ENCODE peak calls at places on chromosomes 1 and 21, in four cellular contexts. Y is GM12891, O is H1, K is HepG2. S is an unnamed sample.

GRCh38 chr1:178536329-178536728 is 23.4 kb downstream of the TEX35 start:
- DNase-seq in Y (no peak), O (no peak), K (no peak), S (no peak)

GRCh38 chr21:38254970-38255369 is 1.8 kb upstream of the KCNJ15 start:
- DNase-seq in Y (no peak), O (no peak), K (no peak), S (no peak)

GRCh38 chr1:212686591-212686990 is 13.0 kb downstream of the BATF3 start:
- DNase-seq in Y (no peak), O (no peak), K (no peak), S (no peak)

GRCh38 chr1:231395051-231395995 is 26.8 kb downstream of the EGLN1 start:
- DNase-seq in Y (no peak), O (no peak), K (peak), S (no peak)

GRCh38 chr1:18919949-18920348 is 17.6 kb upstream of the ALDH4A1 start:
- DNase-seq in Y (no peak), O (no peak), K (no peak), S (no peak)

GRCh38 chr1:112359961-112360767 is 35.9 kb upstream of the CTTNBP2NL start:
- DNase-seq in Y (no peak), O (no peak), K (peak), S (no peak)

GRCh38 chr1:160363010-160363409 is 3.9 kb upstream of the NHLH1 start:
- DNase-seq in Y (no peak), O (no peak), K (no peak), S (no peak)

GRCh38 chr1:32709075-32709474 is 6.5 kb upstream of the SYNC start:
- DNase-seq in Y (no peak), O (no peak), K (no peak), S (no peak)

GRCh38 chr1:93442276-93442675 is 5.6 kb upstream of the FNBP1L start:
- DNase-seq in Y (no peak), O (no peak), K (no peak), S (no peak)

GRCh38 chr21:42010507-42011493 is 640 bp upstream of the ZBTB21 start:
- DNase-seq in Y (no peak), O (no peak), K (peak), S (peak)

GRCh38 chr1:95098196-95098595 is 19.0 kb upstream of the TLCD4 start:
- DNase-seq in Y (no peak), O (no peak), K (no peak), S (no peak)

GRCh38 chr1:56799605-56800398 is 19.4 kb downstream of the FYB2 start:
- DNase-seq in Y (no peak), O (no peak), K (no peak), S (no peak)

GRCh38 chr1:111358964-111359363 is 68.3 kb downstream of the CHIA start:
- DNase-seq in Y (no peak), O (no peak), K (no peak), S (no peak)

GRCh38 chr1:18951416-18951815 is 5.1 kb downstream of the IFFO2 start:
- DNase-seq in Y (no peak), O (no peak), K (no peak), S (no peak)

GRCh38 chr1:22880174-22880601 is 92.5 kb downstream of the LACTBL1 start:
- DNase-seq in Y (no peak), O (no peak), K (no peak), S (no peak)

GRCh38 chr1:46535063-46535462 is 16.4 kb downstream of the KNCN start:
- DNase-seq in Y (no peak), O (no peak), K (peak), S (no peak)

GRCh38 chr1:152514715-152515453 is 602 bp downstream of the CRCT1 start:
- DNase-seq in Y (no peak), O (no peak), K (no peak), S (no peak)

GRCh38 chr1:93150729-93151128 is 29.5 kb downstream of the TMED5 start:
- DNase-seq in Y (no peak), O (no peak), K (no peak), S (no peak)

GRCh38 chr1:226661271-226661670 is 77.8 kb downstream of the ITPKB start:
- DNase-seq in Y (no peak), O (no peak), K (no peak), S (no peak)

GRCh38 chr1:22024485-22025367 is 23.3 kb downstream of the CELA3A start:
- DNase-seq in Y (no peak), O (no peak), K (peak), S (peak)

GRCh38 chr1:68174173-68175113 is 57.9 kb downstream of the WLS start:
- DNase-seq in Y (no peak), O (no peak), K (no peak), S (no peak)

GRCh38 chr21:46124926-46125845 is 27.3 kb downstream of the COL6A2 start:
- DNase-seq in Y (peak), O (peak), K (no peak), S (peak)

GRCh38 chr1:158999301-159000069 is 10.2 kb upstream of the IFI16 start:
- DNase-seq in Y (no peak), O (peak), K (no peak), S (no peak)

GRCh38 chr1:231940721-231941120 is 314.1 kb downstream of the DISC1 start:
- DNase-seq in Y (no peak), O (no peak), K (no peak), S (no peak)

GRCh38 chr1:226047495-226047894 is 15.0 kb upstream of the H3-3A start:
- DNase-seq in Y (no peak), O (no peak), K (peak), S (no peak)

GRCh38 chr1:15065736-15066135 is 87.8 kb upstream of the TMEM51 start:
- DNase-seq in Y (no peak), O (no peak), K (no peak), S (no peak)

GRCh38 chr1:202005958-202006357 is 4.4 kb upstream of the ELF3 start:
- DNase-seq in Y (no peak), O (no peak), K (peak), S (no peak)

GRCh38 chr1:180976958-180977357 is 45.7 kb downstream of the STX6 start:
- DNase-seq in Y (no peak), O (no peak), K (no peak), S (no peak)
- TF ChIP-seq TAF1 in Y (no peak), O (no peak), K (no peak), S (no peak)

GRCh38 chr1:228735871-228736586 is 750 bp downstream of the RHOU start:
- DNase-seq in Y (peak), O (peak), K (no peak), S (no peak)
- TF ChIP-seq POLR2A in Y (no peak), O (no peak), K (no peak), S (no peak)

DNA sequence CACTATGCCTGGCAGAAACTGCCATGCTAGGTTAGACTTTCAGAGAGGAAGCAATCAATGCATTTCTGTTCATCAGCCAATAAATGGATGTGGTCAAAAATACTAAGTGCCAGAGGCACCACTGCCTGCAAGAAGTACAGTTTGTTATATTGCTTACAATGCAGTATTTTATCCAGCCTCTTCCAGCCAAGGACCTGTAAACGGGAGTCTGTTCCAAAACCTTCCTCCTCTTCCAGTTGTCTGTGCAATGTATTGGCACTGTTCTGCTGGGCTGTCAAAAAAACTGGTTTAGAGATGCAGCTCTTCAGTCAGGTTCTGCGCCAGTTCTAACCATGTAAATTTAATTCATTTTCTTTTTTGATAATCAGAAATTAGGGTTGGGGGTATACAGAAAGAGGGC is 175.7 kb downstream of the EIF4G3 start:
- DNase-seq in Y (no peak), O (no peak), K (no peak), S (no peak)
- TF ChIP-seq POLR2AphosphoS5 in Y (no peak), O (no peak), K (no peak), S (no peak)

DNA sequence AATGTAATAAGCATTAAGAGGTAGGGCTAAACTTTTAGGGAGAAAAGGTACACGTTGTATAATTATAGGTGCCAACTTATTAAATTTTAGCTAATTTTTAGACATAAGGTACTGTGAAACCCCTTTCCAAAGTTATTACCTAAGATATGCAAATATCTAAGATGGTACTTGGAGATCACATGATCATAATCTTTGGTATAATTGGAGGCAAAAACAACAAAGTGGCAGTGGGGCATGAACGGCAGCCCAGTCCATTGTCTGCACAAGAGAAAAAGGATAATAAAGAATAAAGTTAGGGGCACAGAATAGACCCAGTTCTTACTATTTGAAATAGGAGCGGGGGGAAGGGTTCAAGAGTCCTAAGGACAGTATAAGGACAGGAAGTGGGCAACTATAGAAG is 51.2 kb downstream of the DESI2 start:
- DNase-seq in Y (no peak), O (no peak), K (no peak), S (no peak)
- TF ChIP-seq TAF1 in Y (no peak), O (no peak), K (no peak), S (no peak)

GRCh38 chr1:16981269-16981849 is 939 bp upstream of the MFAP2 start:
- DNase-seq in Y (no peak), O (no peak), K (no peak), S (no peak)
- TF ChIP-seq POLR2A in Y (no peak), O (no peak), K (no peak), S (no peak)

GRCh38 chr1:91585982-91586381 is 85.3 kb downstream of the CDC7 start:
- DNase-seq in Y (no peak), O (no peak), K (no peak), S (no peak)
- TF ChIP-seq POLR2AphosphoS5 in Y (no peak), O (no peak), K (no peak), S (no peak)

DNA sequence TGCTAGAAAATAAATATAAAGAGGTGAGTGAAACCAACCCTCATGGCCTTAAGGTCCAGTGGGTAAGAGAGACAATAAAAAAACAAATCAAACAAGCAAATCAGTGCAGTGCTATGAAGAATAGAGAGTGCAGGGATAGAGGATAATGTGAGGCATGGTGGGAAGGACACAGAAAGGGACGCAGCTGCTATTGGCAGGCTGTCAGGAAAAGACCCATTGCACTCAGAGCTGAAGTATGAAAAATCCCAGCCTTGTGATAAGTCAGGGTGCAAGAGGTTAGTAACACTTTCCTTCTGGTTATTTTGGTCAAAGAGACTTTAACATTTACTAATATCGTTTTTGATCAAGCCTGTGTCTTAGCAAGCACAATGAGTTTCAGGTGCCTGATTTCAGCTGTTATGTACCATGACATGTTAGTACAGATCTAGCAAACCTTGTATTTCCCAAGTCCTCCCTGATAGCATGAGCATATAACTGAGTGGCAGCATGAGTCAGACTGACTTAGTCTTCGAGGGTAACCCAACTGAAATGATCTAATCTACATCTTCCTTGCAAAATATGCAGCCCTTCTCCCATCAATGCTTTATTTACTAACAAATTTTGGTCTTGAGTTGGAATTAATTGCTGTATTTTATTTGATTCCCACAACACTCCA is 31.7 kb downstream of the CHML start:
- DNase-seq in Y (no peak), O (no peak), K (no peak), S (no peak)
- TF ChIP-seq TAF1 in Y (no peak), O (no peak), K (no peak), S (no peak)

GRCh38 chr21:33189237-33189636 is 40.5 kb upstream of the IFNAR2 start:
- DNase-seq in Y (no peak), O (no peak), K (no peak), S (no peak)

GRCh38 chr21:33189845-33190244 is 39.9 kb upstream of the IFNAR2 start:
- DNase-seq in Y (no peak), O (no peak), K (no peak), S (no peak)

DNA sequence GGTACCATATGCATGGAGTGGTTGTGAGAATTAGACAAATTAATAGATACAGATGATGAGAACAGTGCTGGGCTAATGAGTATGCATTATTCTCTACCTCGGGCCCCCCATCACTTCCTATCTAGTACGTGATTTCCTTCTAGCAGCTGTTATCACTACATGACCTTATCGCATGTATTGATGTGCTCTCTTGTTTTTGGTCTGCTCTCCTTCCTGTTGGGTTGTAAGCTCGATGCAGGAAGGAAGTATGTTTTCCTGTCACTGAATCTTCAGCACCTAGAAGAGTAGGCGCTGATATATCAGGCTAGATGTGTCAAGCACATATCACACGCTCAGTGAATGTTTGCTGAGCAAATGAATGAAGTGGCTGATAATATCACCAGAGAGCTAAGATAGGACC is 43.9 kb upstream of the IFNAR2 start:
- DNase-seq in Y (no peak), O (no peak), K (no peak), S (no peak)
- TF ChIP-seq POLR2A in Y (no peak), O (no peak), K (no peak), S (no peak)